ENCODE peak calls at places on chromosomes 16 and 17, in eight cellular contexts. A is A549, F is HepG2, U is K562, O is GM23338, K is Panc1, P is GM12878, L is HCT116. I is an unnamed sample.
A peak's percentile ranks its signal among the peaks of the same experiment; 100 is the strongest.

GRCh38 chr17:74011963-74012362 is 191.5 kb upstream of the RPL38 start:
- DNase-seq in P (no peak), U (no peak), A (no peak), F (no peak), L (no peak), K (no peak), O (no peak), I (no peak)

GRCh38 chr17:979539-980405 is at the start of gene NXN:
- DNase-seq in U (peak; percentile 93), L (no peak), A (peak; percentile 82), F (peak; percentile 47), O (peak; percentile 78), P (no peak), K (no peak), I (no peak)

GRCh38 chr17:57107498-57108101 is 22.6 kb downstream of the AKAP1 start:
- DNase-seq in F (peak; percentile 72), P (no peak), L (peak; percentile 94), O (no peak), A (peak; percentile 71), U (peak; percentile 75), K (peak; percentile 36), I (no peak)

GRCh38 chr17:61387011-61387410 is 12.6 kb upstream of the TBX2 start:
- DNase-seq in L (no peak), K (no peak), U (no peak), A (no peak), P (no peak), F (no peak), O (no peak), I (no peak)

GRCh38 chr16:70508752-70509151 is 14.6 kb downstream of the COG4 start:
- DNase-seq in A (no peak), L (no peak), P (no peak), F (no peak), K (no peak), U (no peak), O (no peak), I (no peak)

GRCh38 chr16:63461248-63461841 is 1425.1 kb upstream of the CDH8 start:
- DNase-seq in L (no peak), A (peak; percentile 38), U (no peak), P (no peak), O (peak; percentile 75), K (peak; percentile 10), F (peak; percentile 25), I (no peak)

GRCh38 chr17:75047398-75048098 is 523 bp downstream of the KCTD2 start:
- DNase-seq in F (no peak), U (no peak), K (no peak), O (peak; percentile 30), P (no peak), L (no peak), A (no peak), I (no peak)

GRCh38 chr16:71540-72341 is 690 bp downstream of the RHBDF1 start:
- DNase-seq in F (peak; percentile 41), O (peak; percentile 97), L (peak; percentile 42), P (no peak), U (peak; percentile 51), A (peak; percentile 81), K (no peak), I (no peak)

GRCh38 chr17:76139261-76139752 is 1.7 kb downstream of the FOXJ1 start:
- DNase-seq in K (no peak), L (no peak), A (no peak), F (no peak), O (peak; percentile 46), U (no peak), P (no peak), I (no peak)

GRCh38 chr16:64892843-64893242 is 229.0 kb downstream of the CDH11 start:
- DNase-seq in K (no peak), A (no peak), O (no peak), U (no peak), L (no peak), P (no peak), F (no peak), I (no peak)

GRCh38 chr16:17231972-17232371 is 238.8 kb downstream of the XYLT1 start:
- DNase-seq in K (no peak), L (no peak), P (no peak), O (no peak), F (no peak), U (no peak), A (no peak), I (no peak)

GRCh38 chr16:58639836-58640235 is 10.2 kb upstream of the CNOT1 start:
- DNase-seq in K (no peak), P (no peak), L (no peak), F (no peak), U (no peak), A (no peak), O (no peak), I (no peak)

GRCh38 chr17:74779948-74780400 is 3.8 kb upstream of the NAT9 start:
- DNase-seq in L (no peak), A (no peak), U (no peak), K (no peak), P (peak; percentile 63), O (no peak), F (no peak), I (peak; percentile 98)

DNA sequence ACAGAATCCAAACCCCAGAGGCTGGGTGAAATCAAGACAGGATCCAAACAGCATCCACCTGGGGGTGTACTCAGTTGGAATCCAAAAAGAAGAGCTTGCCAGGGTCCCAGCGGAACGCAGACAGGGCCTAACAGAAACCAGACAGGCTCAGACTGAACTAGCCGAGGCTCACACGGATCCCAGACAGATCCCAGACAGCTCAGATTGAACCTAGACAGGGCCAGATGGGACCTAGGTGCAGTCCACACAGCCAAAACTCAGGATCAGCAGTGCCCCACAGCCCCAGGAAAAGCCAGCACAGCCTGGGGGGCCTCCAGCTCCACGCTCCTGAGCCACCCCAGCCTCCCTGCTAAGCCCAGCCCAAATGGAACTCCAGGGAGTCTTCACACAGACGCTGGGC is 7.6 kb downstream of the STX1B start:
- DNase-seq in O (no peak), U (no peak), P (no peak), K (no peak), F (no peak), A (no peak), L (no peak), I (no peak)
- TF ChIP-seq REST in O (no peak), U (no peak), P (no peak), K (no peak), F (no peak), A (no peak), L (no peak), I (no peak)

GRCh38 chr17:48647964-48648245 is 21.7 kb upstream of the HOXB9 start:
- DNase-seq in O (no peak), U (no peak), F (no peak), P (no peak), L (no peak), A (no peak), K (no peak), I (no peak)

GRCh38 chr17:48645639-48646182 is 19.6 kb upstream of the HOXB9 start:
- DNase-seq in P (no peak), U (no peak), K (no peak), F (no peak), O (no peak), A (no peak), L (no peak), I (no peak)

GRCh38 chr17:48647103-48647963 is 21.2 kb upstream of the HOXB9 start:
- DNase-seq in O (peak; percentile 80), F (no peak), L (no peak), K (no peak), P (no peak), U (no peak), A (peak; percentile 63), I (no peak)

GRCh38 chr17:48644910-48645557 is 18.9 kb upstream of the HOXB9 start:
- DNase-seq in O (peak; percentile 3), A (no peak), P (no peak), K (no peak), U (no peak), L (no peak), F (no peak), I (no peak)

DNA sequence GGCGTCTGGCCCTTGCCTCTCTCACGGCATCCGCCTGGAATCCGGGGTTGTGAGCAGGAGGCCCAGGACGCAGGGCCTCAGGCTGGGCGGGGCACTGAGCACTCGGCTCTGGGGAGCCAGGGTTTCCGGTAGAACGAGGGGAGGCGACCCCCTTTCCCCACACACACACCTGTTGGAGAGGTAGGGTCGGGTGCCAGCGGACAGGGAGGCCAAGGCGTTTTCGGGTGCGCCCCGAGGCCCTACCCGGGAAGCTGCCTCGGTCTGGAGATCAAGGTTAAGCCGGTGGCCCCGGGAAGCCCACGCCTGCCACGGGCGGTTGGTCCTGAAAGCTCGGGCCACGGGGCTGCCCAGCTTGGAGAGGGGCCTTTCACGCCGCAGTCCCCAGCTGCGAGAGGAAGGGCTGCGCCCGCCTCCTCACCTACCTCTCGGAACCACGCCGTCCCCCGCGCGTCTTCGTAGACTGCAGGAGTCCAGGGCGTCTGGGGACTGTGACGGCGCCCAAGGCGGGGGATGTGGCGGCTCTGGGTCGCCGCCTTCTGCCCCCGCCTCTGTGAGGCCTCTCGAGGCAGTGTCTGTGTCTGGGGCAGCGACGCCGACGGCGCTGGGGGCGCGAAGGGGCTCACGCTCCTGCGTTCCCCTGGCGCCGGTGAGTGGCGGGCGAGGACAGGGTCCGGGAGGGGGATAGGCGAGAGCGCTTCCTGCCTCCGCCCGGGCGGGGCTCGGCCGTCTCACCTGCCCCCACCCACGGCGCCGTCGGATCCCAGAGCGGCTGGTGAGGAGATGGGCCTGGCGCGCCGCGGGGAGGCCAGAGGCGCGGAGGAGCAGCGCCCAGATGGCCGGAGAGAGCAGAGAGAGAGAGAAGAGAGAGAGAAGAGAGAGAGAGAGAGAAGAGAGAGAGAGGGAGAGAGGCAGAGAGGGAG is 20.3 kb upstream of the HOXB9 start:
- DNase-seq in O (peak; percentile 68), L (peak; percentile 53), A (peak; percentile 80), U (peak; percentile 70), K (no peak), P (no peak), F (no peak), I (no peak)
- H3K4me3 ChIP-seq in O (peak overlapping the region; percentile 54), L (peak overlapping the region; percentile 96), A (peak overlapping the region; percentile 74), U (peak overlapping the region; percentile 56), K (peak overlapping the region; percentile 76), P (peak overlapping the region; percentile 3), F (no peak overlapping the region), I (no peak overlapping the region)

DNA sequence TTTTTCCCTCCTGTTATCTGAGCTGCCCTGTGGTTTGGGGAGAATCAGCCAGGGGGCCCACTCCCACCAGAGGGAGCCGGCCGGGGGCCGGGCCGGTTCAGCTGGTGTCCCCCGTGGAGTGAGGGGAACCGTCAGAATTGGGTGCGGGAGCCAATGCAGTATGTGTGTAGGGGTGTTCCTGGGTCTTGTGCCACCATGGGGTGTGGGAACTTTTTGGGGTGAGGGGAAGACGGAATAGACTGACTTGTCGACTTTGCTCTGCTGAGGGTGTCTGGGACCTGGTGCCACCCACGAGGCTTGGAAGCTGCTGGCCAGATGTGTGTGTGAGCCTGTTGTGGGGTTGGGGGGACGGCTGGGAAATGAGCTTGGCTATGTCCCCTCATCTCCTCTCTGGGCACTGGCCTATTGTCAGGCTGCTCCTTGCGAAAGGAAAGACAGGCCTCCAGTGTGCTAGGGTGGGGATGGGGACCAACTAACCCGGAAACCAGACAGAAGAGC is 9.9 kb downstream of the RARA start:
- DNase-seq in P (no peak), A (no peak), O (no peak), L (no peak), U (peak; percentile 57), K (no peak), F (no peak), I (no peak)
- TF ChIP-seq CTCF in P (peak; percentile 9), A (no peak), O (peak; percentile 36), L (no peak), U (peak; percentile 53), K (no peak), F (no peak), I (no peak)

DNA sequence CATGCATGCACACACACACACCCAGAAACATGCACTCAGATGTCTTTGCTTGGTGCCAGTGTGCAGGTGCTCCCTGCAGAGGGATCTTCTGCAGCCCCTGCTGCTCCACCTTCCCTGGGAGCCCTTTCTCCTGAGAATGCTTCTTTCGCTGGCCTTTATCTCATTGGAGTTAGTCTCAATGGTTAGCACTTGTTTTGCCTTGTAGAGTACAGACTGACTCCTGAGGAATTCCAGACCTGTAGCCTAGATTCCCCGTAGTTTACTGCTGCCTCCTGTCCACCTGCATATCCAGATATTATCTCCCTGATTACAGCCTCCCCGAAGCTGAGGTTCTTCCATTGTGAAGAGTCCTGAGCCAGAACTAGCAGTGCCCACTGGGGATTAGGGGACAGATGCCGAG is 3.1 kb upstream of the KRT12 start:
- DNase-seq in P (no peak), U (no peak), F (no peak), O (no peak), K (no peak), L (no peak), A (no peak), I (no peak)
- TF ChIP-seq REST in P (no peak), U (no peak), F (no peak), O (no peak), K (no peak), L (no peak), A (no peak), I (no peak)

I was measured in HL-60.